ENCODE peak calls at places on chromosome 14, in eight cellular contexts. G, I, J, B, Q, K, L and A are unnamed samples.

GRCh38 chr14:84894254-84894653 is 635.7 kb upstream of the FLRT2 start:
- DNase-seq in G (no peak), I (no peak), J (peak), B (no peak), Q (no peak), K (no peak), L (no peak), A (no peak)

GRCh38 chr14:104864267-104865068 is 600 bp upstream of the CEP170B start:
- DNase-seq in G (peak), I (no peak), J (no peak), B (no peak), Q (no peak), K (no peak), L (peak), A (no peak)

GRCh38 chr14:73747386-73748211 is 33.4 kb upstream of the PNMA1 start:
- DNase-seq in G (no peak), I (no peak), J (no peak), B (no peak), Q (no peak), K (no peak), L (no peak), A (no peak)

GRCh38 chr14:100421756-100422470 is 98.8 kb downstream of the SLC25A47 start:
- DNase-seq in G (no peak), I (no peak), J (no peak), B (no peak), Q (no peak), K (no peak), L (no peak), A (no peak)

GRCh38 chr14:93430319-93430801 is 379 bp upstream of the UNC79 start:
- DNase-seq in G (peak), I (peak), J (peak), B (no peak), Q (no peak), K (no peak), L (no peak), A (no peak)

GRCh38 chr14:28879571-28879970 is 113.0 kb downstream of the FOXG1 start:
- DNase-seq in G (no peak), I (no peak), J (peak), B (no peak), Q (no peak), K (no peak), L (no peak), A (no peak)

GRCh38 chr14:74302160-74302628 is 540 bp downstream of the ABCD4 start:
- DNase-seq in G (peak), I (peak), J (no peak), B (no peak), Q (no peak), K (no peak), L (no peak), A (peak)

GRCh38 chr14:88007608-88008007 is 2.7 kb downstream of the GPR65 start:
- DNase-seq in G (no peak), I (no peak), J (no peak), B (no peak), Q (no peak), K (no peak), L (no peak), A (no peak)

GRCh38 chr14:77033622-77034521 is 5.4 kb upstream of the IRF2BPL start:
- DNase-seq in G (peak), I (peak), J (peak), B (peak), Q (peak), K (no peak), L (peak), A (peak)

GRCh38 chr14:99688210-99688581 is 4.1 kb downstream of the CYP46A1 start:
- DNase-seq in G (no peak), I (no peak), J (no peak), B (no peak), Q (no peak), K (no peak), L (no peak), A (no peak)

GRCh38 chr14:100846309-100846859 is 20.5 kb downstream of the MEG3 start:
- DNase-seq in G (peak), I (peak), J (no peak), B (no peak), Q (peak), K (no peak), L (no peak), A (no peak)

GRCh38 chr14:101031721-101032120 is 128.2 kb upstream of the RTL1 start:
- DNase-seq in G (peak), I (no peak), J (no peak), B (no peak), Q (no peak), K (no peak), L (no peak), A (no peak)

GRCh38 chr14:99595524-99595923 is 8.5 kb downstream of the CCDC85C start:
- DNase-seq in G (no peak), I (no peak), J (no peak), B (no peak), Q (no peak), K (no peak), L (no peak), A (no peak)

GRCh38 chr14:96053236-96053599 is 14.1 kb downstream of the C14orf132 start:
- DNase-seq in G (no peak), I (no peak), J (no peak), B (no peak), Q (no peak), K (no peak), L (no peak), A (no peak)

GRCh38 chr14:96096639-96097610 is 57.8 kb downstream of the C14orf132 start:
- DNase-seq in G (no peak), I (no peak), J (no peak), B (no peak), Q (no peak), K (no peak), L (no peak), A (no peak)

GRCh38 chr14:98931911-98932310 is 340.1 kb downstream of the BCL11B start:
- DNase-seq in G (peak), I (no peak), J (no peak), B (peak), Q (no peak), K (no peak), L (peak), A (no peak)

GRCh38 chr14:35761922-35762321 is 47.2 kb downstream of the RALGAPA1 start:
- DNase-seq in G (no peak), I (no peak), J (no peak), B (no peak), Q (no peak), K (no peak), L (no peak), A (no peak)